ENCODE peak calls at places on chromosomes 7 and 10, in four cellular contexts. E is K562, F is A549, D is HepG2. Q is an unnamed sample.

GRCh38 chr10:80769700-80770160 is 232.0 kb downstream of the SH2D4B start:
- DNase-seq in E (peak), D (no peak), F (no peak), Q (no peak)

GRCh38 chr10:60155945-60156683 is 233.6 kb downstream of the ANK3 start:
- DNase-seq in E (no peak), D (no peak), F (no peak), Q (no peak)

GRCh38 chr7:29467193-29467592 is 96.4 kb upstream of the PRR15 start:
- DNase-seq in D (no peak), F (no peak), E (no peak), Q (no peak)

GRCh38 chr10:132306341-132306685 is 1.4 kb downstream of the STK32C start:
- DNase-seq in D (no peak), F (no peak), E (no peak), Q (no peak)

GRCh38 chr7:84218681-84219080 is 24.1 kb upstream of the SEMA3A start:
- DNase-seq in F (peak), D (no peak), E (no peak), Q (no peak)

GRCh38 chr7:67438174-67438837 is 441.7 kb downstream of the TYW1 start:
- DNase-seq in D (no peak), F (no peak), E (peak), Q (no peak)

GRCh38 chr7:138657854-138658386 is 43.2 kb downstream of the SVOPL start:
- DNase-seq in D (no peak), E (no peak), F (no peak), Q (no peak)

GRCh38 chr10:79073784-79074432 is 5.1 kb downstream of the ZMIZ1 start:
- DNase-seq in D (peak), F (no peak), E (no peak), Q (no peak)

GRCh38 chr10:58704226-58705200 is 191.8 kb downstream of the BICC1 start:
- DNase-seq in F (no peak), E (no peak), D (no peak), Q (no peak)

GRCh38 chr10:80504158-80504811 is 33.4 kb upstream of the SH2D4B start:
- DNase-seq in D (no peak), E (peak), F (no peak), Q (no peak)

GRCh38 chr10:49611166-49611814 is 1.2 kb downstream of the SLC18A3 start:
- DNase-seq in F (no peak), E (no peak), D (no peak), Q (no peak)

GRCh38 chr10:1297566-1298301 is 241.5 kb downstream of the WDR37 start:
- DNase-seq in E (no peak), F (no peak), D (no peak), Q (peak)

GRCh38 chr10:71369602-71370001 is 27.1 kb upstream of the CDH23 start:
- DNase-seq in D (no peak), F (no peak), E (no peak), Q (no peak)

GRCh38 chr10:59082249-59082648 is 94.2 kb upstream of the PHYHIPL start:
- DNase-seq in F (no peak), D (no peak), E (no peak), Q (no peak)

GRCh38 chr7:1366801-1367405 is 92.4 kb downstream of the MICALL2 start:
- DNase-seq in E (no peak), F (no peak), D (no peak), Q (no peak)

GRCh38 chr10:117499248-117500105 is 43.1 kb upstream of the EMX2 start:
- DNase-seq in F (no peak), D (no peak), E (no peak), Q (no peak)

GRCh38 chr10:49298990-49299815 is at the start of gene C10orf71:
- DNase-seq in E (peak), D (no peak), F (no peak), Q (no peak)

GRCh38 chr10:93074137-93074596 is 474 bp downstream of the CYP26A1 start:
- DNase-seq in D (no peak), E (no peak), F (peak), Q (no peak)

GRCh38 chr7:93245525-93246432 is 13.6 kb downstream of the VPS50 start:
- DNase-seq in D (peak), E (peak), F (peak), Q (no peak)

GRCh38 chr7:129332354-129333056 is 101.7 kb upstream of the STRIP2 start:
- DNase-seq in E (no peak), D (no peak), F (peak), Q (no peak)

GRCh38 chr7:34486371-34486770 is 171.6 kb upstream of the NPSR1 start:
- DNase-seq in D (no peak), F (no peak), E (no peak), Q (no peak)

GRCh38 chr7:116802144-116802747 is 60.1 kb upstream of the CAPZA2 start:
- DNase-seq in D (no peak), F (no peak), E (no peak), Q (no peak)

GRCh38 chr10:127227663-127228062 is 31.3 kb upstream of the INSYN2A start:
- DNase-seq in D (peak), F (no peak), E (no peak), Q (no peak)

GRCh38 chr7:64874562-64875250 is 28.4 kb upstream of the ZNF273 start:
- DNase-seq in E (no peak), F (no peak), D (no peak), Q (peak)

GRCh38 chr7:129160161-129160911 is 15.8 kb downstream of the TSPAN33 start:
- DNase-seq in D (no peak), F (no peak), E (no peak), Q (no peak)

GRCh38 chr7:152594801-152595200 is 81.1 kb downstream of the XRCC2 start:
- DNase-seq in D (no peak), E (no peak), F (no peak), Q (no peak)

GRCh38 chr10:62847433-62847832 is 31.3 kb upstream of the EGR2 start:
- DNase-seq in E (no peak), D (no peak), F (no peak), Q (no peak)

GRCh38 chr7:47571355-47572100 is 10.4 kb downstream of the TNS3 start:
- DNase-seq in D (peak), F (peak), E (no peak), Q (no peak)

GRCh38 chr7:102045681-102046372 is 228.4 kb downstream of the CUX1 start:
- DNase-seq in D (no peak), E (no peak), F (no peak), Q (no peak)

GRCh38 chr10:89392974-89393373 is 551 bp downstream of the IFIT1 start:
- DNase-seq in F (peak), E (no peak), D (no peak), Q (no peak)

GRCh38 chr10:124557167-124557566 is 95.5 kb downstream of the LHPP start:
- DNase-seq in D (no peak), F (no peak), E (no peak), Q (no peak)

GRCh38 chr10:101879456-101880189 is 36.0 kb upstream of the KCNIP2 start:
- DNase-seq in D (no peak), E (no peak), F (peak), Q (no peak)

GRCh38 chr10:92264249-92264648 is 26.6 kb downstream of the CPEB3 start:
- DNase-seq in F (no peak), D (no peak), E (no peak), Q (no peak)

GRCh38 chr7:91080351-91080750 is 183.9 kb upstream of the FZD1 start:
- DNase-seq in F (no peak), D (no peak), E (no peak), Q (no peak)

GRCh38 chr10:120221873-120222485 is 235.0 kb upstream of the PLPP4 start:
- DNase-seq in F (peak), E (peak), D (peak), Q (peak)

GRCh38 chr10:100506596-100507356 is 12.9 kb downstream of the SEC31B start:
- DNase-seq in E (no peak), F (peak), D (no peak), Q (no peak)

GRCh38 chr7:28470344-28470743 is 58.0 kb downstream of the CREB5 start:
- DNase-seq in D (no peak), E (no peak), F (no peak), Q (no peak)

DNA sequence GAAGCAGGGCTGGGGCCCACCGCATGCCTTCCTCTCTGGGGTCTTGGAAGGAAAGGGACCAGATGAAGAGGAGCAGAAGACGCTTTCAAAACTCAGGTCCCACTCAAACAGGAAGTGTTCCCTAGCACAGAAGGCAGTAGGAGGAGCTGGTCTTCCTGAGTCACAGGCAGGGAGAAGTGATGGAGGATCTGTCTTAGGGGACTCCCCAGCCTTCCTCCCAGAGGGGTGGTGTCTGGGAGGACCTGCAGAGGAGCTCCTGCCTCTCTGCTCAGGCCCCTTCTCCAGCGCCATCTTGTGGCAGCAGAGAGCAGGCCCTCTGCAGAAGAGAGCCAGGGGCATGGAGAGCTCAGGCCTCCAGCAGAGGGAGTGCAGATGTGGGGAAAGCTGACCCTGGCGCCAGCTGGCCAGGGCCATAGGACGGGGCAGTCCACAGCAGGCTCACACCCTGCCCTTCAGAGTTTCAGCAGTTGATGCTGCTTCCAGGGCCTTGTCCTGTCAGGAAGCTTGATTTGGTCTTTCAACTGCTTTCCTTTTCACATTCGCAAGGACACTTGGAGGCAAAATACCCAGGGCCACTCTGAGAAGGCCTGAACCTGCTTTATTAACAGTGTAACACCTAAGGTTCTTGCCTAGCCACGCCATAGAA is 62.2 kb upstream of the TARP start:
- DNase-seq in F (peak), D (peak), E (peak), Q (peak)
- TF ChIP-seq RNF2 in F (no peak), D (no peak), E (peak), Q (no peak)

DNA sequence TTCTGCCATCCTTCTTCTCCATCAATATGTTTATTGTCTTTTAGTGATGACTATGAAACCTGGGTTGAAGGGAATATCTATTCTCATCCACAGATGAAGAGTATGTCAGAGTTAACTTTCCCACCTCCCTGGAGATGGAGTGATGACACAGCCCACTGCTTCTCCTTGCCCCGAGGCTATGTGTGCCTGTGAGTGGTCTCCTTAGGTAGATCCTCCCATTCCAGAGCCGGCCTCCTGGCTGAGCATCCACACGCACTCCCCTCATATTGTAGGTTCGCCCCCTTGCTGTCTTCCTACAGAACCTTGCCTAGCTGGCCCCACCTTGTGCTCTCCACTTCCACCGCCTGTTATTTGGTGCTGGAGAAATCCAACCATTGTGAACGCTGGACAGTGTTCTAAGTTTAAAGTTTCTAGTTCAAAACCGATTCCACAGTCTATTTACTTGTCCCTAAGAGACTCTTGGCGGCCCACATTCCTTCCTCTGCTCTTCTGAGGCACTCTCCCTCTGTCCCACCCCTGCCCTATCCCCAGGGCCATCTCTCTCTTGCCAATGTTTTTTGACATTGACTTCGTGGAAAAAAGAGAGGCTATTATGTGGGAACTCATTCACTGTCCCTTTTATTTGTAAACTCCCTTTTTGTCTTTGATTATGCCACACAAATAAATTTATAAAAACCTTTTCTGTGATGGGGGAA is 168.0 kb downstream of the ZNF438 start:
- DNase-seq in D (no peak), F (no peak), E (no peak), Q (no peak)
- TF ChIP-seq RNF2 in D (no peak), F (no peak), E (no peak), Q (no peak)

GRCh38 chr7:155993420-155994252 is 181.4 kb upstream of the SHH start:
- DNase-seq in D (no peak), E (no peak), F (no peak), Q (no peak)
- TF ChIP-seq RNF2 in D (no peak), E (no peak), F (no peak), Q (no peak)

GRCh38 chr10:128883126-128884060 is 583.6 kb upstream of the MGMT start:
- DNase-seq in E (no peak), D (no peak), F (no peak), Q (peak)

GRCh38 chr10:128885573-128886555 is 581.2 kb upstream of the MGMT start:
- DNase-seq in F (no peak), E (no peak), D (no peak), Q (no peak)

GRCh38 chr10:128881086-128881485 is 586.0 kb upstream of the MGMT start:
- DNase-seq in E (no peak), D (no peak), F (no peak), Q (peak)

GRCh38 chr10:128884496-128884895 is 582.5 kb upstream of the MGMT start:
- DNase-seq in F (no peak), D (no peak), E (no peak), Q (no peak)

GRCh38 chr10:128884061-128884425 is 583.0 kb upstream of the MGMT start:
- DNase-seq in E (no peak), F (no peak), D (no peak), Q (no peak)
- TF ChIP-seq RNF2 in E (no peak), F (no peak), D (no peak), Q (no peak)

GRCh38 chr7:18518555-18518954 is 23.0 kb downstream of the HDAC9 start:
- DNase-seq in F (no peak), D (no peak), E (no peak), Q (no peak)

GRCh38 chr7:18509491-18509890 is 13.9 kb downstream of the HDAC9 start:
- DNase-seq in F (no peak), D (no peak), E (no peak), Q (no peak)

GRCh38 chr7:18513343-18513742 is 17.8 kb downstream of the HDAC9 start:
- DNase-seq in F (no peak), D (no peak), E (no peak), Q (no peak)

GRCh38 chr7:18511351-18511750 is 15.8 kb downstream of the HDAC9 start:
- DNase-seq in D (no peak), E (no peak), F (no peak), Q (no peak)

DNA sequence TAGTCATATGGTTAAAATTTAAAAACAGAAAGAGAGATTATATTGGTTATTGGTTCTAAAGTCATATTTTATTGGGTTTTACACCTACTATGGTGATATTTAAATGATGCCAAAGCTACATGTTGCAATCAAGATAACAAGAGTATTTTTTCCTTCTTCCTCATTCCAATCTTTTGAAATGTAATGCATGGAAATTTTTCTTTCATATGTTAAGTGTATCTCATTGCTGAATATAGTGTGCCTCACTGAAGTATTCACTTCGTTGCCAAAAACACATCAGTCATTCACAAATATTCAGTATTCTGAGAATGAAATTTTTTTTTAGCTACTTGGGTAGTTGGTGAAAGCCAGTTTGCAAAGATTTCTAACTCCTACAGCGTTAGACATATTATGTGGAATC is 19.5 kb downstream of the HDAC9 start:
- DNase-seq in D (no peak), E (no peak), F (no peak), Q (no peak)
- TF ChIP-seq RNF2 in D (no peak), E (no peak), F (no peak), Q (no peak)